ENCODE peak calls at places on chromosomes 4 and X, in four cellular contexts. H, K, N and A are unnamed samples. For H3K9me3, the result is how much of the 10 kb centered on the place peaks cover.

GRCh38 chr4:81040175-81040659 is 9.7 kb downstream of the BMP3 start:
- DNase-seq in N (no peak), H (no peak), K (peak), A (no peak)

GRCh38 chr4:37765741-37766140 is 60.7 kb upstream of the PGM2 start:
- DNase-seq in H (no peak), N (no peak), K (no peak), A (no peak)

GRCh38 chr4:54215379-54216072 is 13.6 kb upstream of the PDGFRA start:
- DNase-seq in K (no peak), N (no peak), H (no peak), A (no peak)

GRCh38 chr4:184250795-184251679 is 33.4 kb upstream of the ENPP6 start:
- DNase-seq in K (peak), H (peak), N (no peak), A (no peak)

GRCh38 chr4:168694669-168695068 is 197.8 kb downstream of the PALLD start:
- DNase-seq in H (no peak), K (no peak), N (no peak), A (no peak)

GRCh38 chrX:144809025-144809424 is 438.3 kb upstream of the SPANXN1 start:
- DNase-seq in H (no peak), N (no peak), K (no peak), A (no peak)

GRCh38 chrX:11533211-11533651 is 132.5 kb downstream of the ARHGAP6 start:
- DNase-seq in K (peak), N (no peak), H (peak), A (no peak)

GRCh38 chr4:60648774-60649173 is 551.4 kb upstream of the ADGRL3 start:
- DNase-seq in H (no peak), K (no peak), N (no peak), A (no peak)

GRCh38 chr4:74109116-74109791 is 10.3 kb upstream of the CXCL2 start:
- DNase-seq in N (peak), K (no peak), H (peak), A (no peak)

GRCh38 chrX:38166478-38167083 is 54.1 kb downstream of the SRPX start:
- DNase-seq in H (no peak), K (no peak), N (no peak), A (no peak)

GRCh38 chr4:85760521-85760920 is 285.6 kb downstream of the ARHGAP24 start:
- DNase-seq in H (no peak), N (no peak), K (no peak), A (no peak)

GRCh38 chrX:63503541-63503940 is 152.4 kb upstream of the SPIN4 start:
- DNase-seq in N (no peak), H (no peak), K (no peak), A (no peak)

GRCh38 chr4:106160560-106160959 is 155.4 kb downstream of the TBCK start:
- DNase-seq in K (no peak), H (no peak), N (no peak), A (no peak)
- H3K9me3 ChIP-seq in K (under half), H (under half), N (under half), A (under half)

GRCh38 chr4:2298548-2298991 is 36.7 kb upstream of the MXD4 start:
- DNase-seq in H (no peak), K (no peak), N (no peak), A (no peak)

GRCh38 chr4:2296621-2297601 is 35.0 kb upstream of the MXD4 start:
- DNase-seq in K (peak), H (no peak), N (no peak), A (no peak)

GRCh38 chr4:2292679-2293108 is 30.8 kb upstream of the MXD4 start:
- DNase-seq in H (peak), K (no peak), N (no peak), A (no peak)

GRCh38 chr4:2297606-2298517 is 36.0 kb upstream of the MXD4 start:
- DNase-seq in H (no peak), K (peak), N (no peak), A (no peak)

DNA sequence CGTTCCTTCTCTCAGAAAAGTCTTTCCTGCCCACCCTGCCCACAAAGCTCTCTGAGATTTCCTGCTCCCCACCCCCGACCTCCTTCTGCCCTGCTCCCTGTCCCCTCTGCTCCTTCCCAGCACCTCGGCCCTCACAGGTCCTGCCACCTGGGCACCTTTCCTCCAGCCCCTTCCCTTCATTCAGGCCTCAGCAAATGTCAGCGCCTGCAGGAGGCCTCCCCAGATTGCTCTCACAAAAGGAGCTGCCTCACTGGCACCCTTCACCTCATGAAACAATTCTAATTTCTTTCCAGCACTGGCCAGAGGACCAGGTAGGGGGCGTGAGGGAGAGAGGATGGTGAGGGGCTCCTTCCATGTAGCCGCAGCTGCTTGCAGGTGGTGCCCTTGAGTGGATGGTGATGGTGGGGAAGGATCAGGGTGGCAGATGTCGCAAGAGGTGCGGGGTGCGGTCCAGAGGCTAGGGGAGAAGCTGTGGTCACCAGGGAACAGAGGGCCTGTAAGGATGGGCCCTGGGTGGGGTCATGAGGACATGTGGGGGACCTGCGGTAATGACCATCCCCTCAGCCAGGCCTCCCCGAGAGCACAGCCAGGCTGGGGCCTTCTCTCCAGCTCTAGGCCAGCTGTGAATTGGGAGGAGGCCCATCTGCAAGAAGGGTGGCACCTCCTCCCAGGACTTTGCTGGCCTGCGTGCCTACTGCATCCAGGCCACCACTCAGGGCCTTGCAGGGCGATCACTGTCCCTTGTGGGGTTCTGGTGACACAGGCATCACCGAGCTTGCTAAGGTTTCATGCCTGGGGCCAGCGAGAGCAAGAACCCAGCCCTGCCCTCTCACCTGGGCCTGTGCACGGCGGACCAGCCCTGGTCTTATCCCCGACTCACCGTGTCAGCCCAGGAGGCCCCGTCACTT is 33.9 kb upstream of the MXD4 start:
- DNase-seq in N (no peak), K (peak), H (no peak), A (no peak)
- H3K9me3 ChIP-seq in N (under half), K (under half), H (under half), A (under half)

GRCh38 chr4:174946246-174946645 is 28.1 kb downstream of the ADAM29 start:
- DNase-seq in H (no peak), K (no peak), N (no peak), A (no peak)
- H3K9me3 ChIP-seq in H (under half), K (under half), N (under half), A (under half)

GRCh38 chr4:24322986-24323385 is 261.4 kb downstream of the DHX15 start:
- DNase-seq in H (no peak), K (no peak), N (no peak), A (peak)

GRCh38 chr4:24321637-24322036 is 262.7 kb downstream of the DHX15 start:
- DNase-seq in K (no peak), H (no peak), N (no peak), A (peak)

GRCh38 chr4:24321151-24321550 is 263.2 kb downstream of the DHX15 start:
- DNase-seq in H (no peak), K (no peak), N (no peak), A (no peak)

GRCh38 chr4:24328300-24328699 is 256.1 kb downstream of the DHX15 start:
- DNase-seq in N (no peak), K (no peak), H (no peak), A (no peak)

DNA sequence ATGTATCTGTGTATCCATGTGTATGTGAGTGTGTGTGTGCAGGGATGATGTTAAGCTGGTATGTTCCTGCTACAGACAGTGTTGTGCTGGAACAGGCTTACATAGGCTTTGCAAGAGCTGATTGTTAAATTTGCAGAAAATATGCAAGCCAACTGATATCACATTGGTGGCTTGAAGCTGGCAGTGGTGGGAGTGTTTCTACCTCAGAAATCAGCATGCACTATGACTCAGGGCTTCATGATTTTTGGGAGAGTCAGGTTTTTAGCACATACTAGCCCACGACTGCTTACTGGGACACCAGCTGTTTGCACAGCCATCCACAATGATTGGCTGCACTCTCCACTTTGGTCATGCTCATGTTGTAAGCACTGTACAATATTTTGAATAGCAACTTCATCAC is 261.8 kb downstream of the DHX15 start:
- DNase-seq in K (no peak), H (no peak), N (no peak), A (peak)
- H3K9me3 ChIP-seq in K (under half), H (under half), N (under half), A (under half)

GRCh38 chr4:132483-132882 is 8.2 kb downstream of the ZNF718 start:
- DNase-seq in N (no peak), K (no peak), H (no peak), A (no peak)
- H3K9me3 ChIP-seq in N (under half), K (under half), H (under half), A (under half)

GRCh38 chrX:78383594-78383993 is 56.2 kb upstream of the CYSLTR1 start:
- DNase-seq in N (no peak), K (no peak), H (no peak), A (no peak)

GRCh38 chrX:78388663-78389062 is 61.3 kb upstream of the CYSLTR1 start:
- DNase-seq in H (no peak), K (no peak), N (no peak), A (no peak)

GRCh38 chrX:78384486-78384885 is 57.1 kb upstream of the CYSLTR1 start:
- DNase-seq in K (no peak), N (no peak), H (no peak), A (no peak)

GRCh38 chrX:78387364-78387763 is 60.0 kb upstream of the CYSLTR1 start:
- DNase-seq in N (no peak), K (no peak), H (no peak), A (no peak)
- H3K9me3 ChIP-seq in N (under half), K (under half), H (under half), A (under half)

GRCh38 chrX:148573119-148573518 is 72.7 kb downstream of the AFF2 start:
- DNase-seq in N (no peak), K (no peak), H (no peak), A (no peak)
- H3K9me3 ChIP-seq in N (under half), K (under half), H (under half), A (under half)